ENCODE peak calls at places on chromosomes 16 and 17, in eight cellular contexts. K, T, R, D, X, B, W and C are unnamed samples.

GRCh38 chr17:60303406-60304099 is 88.4 kb downstream of the USP32 start:
- DNase-seq in K (no peak), T (no peak), R (no peak), D (no peak), X (no peak), B (no peak), W (no peak), C (no peak)

GRCh38 chr17:31739300-31739699 is 119.7 kb downstream of the COPRS start:
- DNase-seq in K (no peak), T (no peak), R (no peak), D (no peak), X (no peak), B (no peak), W (no peak), C (no peak)

GRCh38 chr16:88057656-88058055 is 106.4 kb downstream of the BANP start:
- DNase-seq in K (no peak), T (no peak), R (no peak), D (no peak), X (no peak), B (no peak), W (no peak), C (no peak)

GRCh38 chr16:11229906-11230305 is 26.1 kb downstream of the SOCS1 start:
- DNase-seq in K (no peak), T (no peak), R (no peak), D (peak), X (no peak), B (no peak), W (no peak), C (no peak)

GRCh38 chr16:342455-343213 is 9.9 kb downstream of the AXIN1 start:
- DNase-seq in K (no peak), T (no peak), R (no peak), D (no peak), X (no peak), B (no peak), W (no peak), C (no peak)

GRCh38 chr16:1237990-1238389 is 2.5 kb upstream of the TPSAB1 start:
- DNase-seq in K (no peak), T (no peak), R (no peak), D (no peak), X (no peak), B (no peak), W (no peak), C (peak)

GRCh38 chr16:3149630-3150345 is 15.0 kb downstream of the ZNF213 start:
- DNase-seq in K (peak), T (peak), R (peak), D (peak), X (peak), B (no peak), W (peak), C (peak)

GRCh38 chr17:74130841-74131240 is 72.6 kb upstream of the RPL38 start:
- DNase-seq in K (no peak), T (no peak), R (no peak), D (no peak), X (no peak), B (no peak), W (no peak), C (no peak)

GRCh38 chr17:74738051-74738996 is 1.3 kb downstream of the RAB37 start:
- DNase-seq in K (peak), T (peak), R (peak), D (peak), X (peak), B (no peak), W (peak), C (peak)

GRCh38 chr16:8972843-8973586 is 9.3 kb upstream of the USP7 start:
- DNase-seq in K (no peak), T (no peak), R (no peak), D (no peak), X (no peak), B (no peak), W (no peak), C (no peak)

GRCh38 chr17:8965394-8966168 is at the start of gene PIK3R5:
- DNase-seq in K (peak), T (peak), R (peak), D (peak), X (no peak), B (no peak), W (peak), C (peak)